ENCODE peak calls at places on chromosomes 16 and 17, in eight cellular contexts. One of them, this sample, is unnamed.

GRCh38 chr16:88444826-88445582 is 8.1 kb upstream of the ZFPM1 start:
- DNase-seq in progenitor cell of endocrine pancreas: no peak
- DNase-seq in ovary: peak
- DNase-seq in A549: no peak
- DNase-seq in right atrium auricular region: no peak
- DNase-seq in CD4-positive, alpha-beta T cell: no peak
- DNase-seq in AG04449: no peak
- DNase-seq in PC-9: no peak
- DNase-seq in this sample: no peak

GRCh38 chr17:72916991-72917390 is 175.5 kb downstream of the SLC39A11 start:
- DNase-seq in PC-9: no peak
- DNase-seq in CD4-positive, alpha-beta T cell: no peak
- DNase-seq in ovary: no peak
- DNase-seq in A549: no peak
- DNase-seq in right atrium auricular region: no peak
- DNase-seq in AG04449: no peak
- DNase-seq in progenitor cell of endocrine pancreas: no peak
- DNase-seq in this sample: no peak

GRCh38 chr17:55743103-55743679 is 7.7 kb upstream of the PCTP start:
- DNase-seq in progenitor cell of endocrine pancreas: no peak
- DNase-seq in AG04449: no peak
- DNase-seq in PC-9: peak
- DNase-seq in CD4-positive, alpha-beta T cell: no peak
- DNase-seq in A549: peak
- DNase-seq in ovary: no peak
- DNase-seq in right atrium auricular region: no peak
- DNase-seq in this sample: no peak

GRCh38 chr16:69089091-69089912 is 16.2 kb upstream of the HAS3 start:
- DNase-seq in right atrium auricular region: no peak
- DNase-seq in ovary: no peak
- DNase-seq in PC-9: peak
- DNase-seq in A549: peak
- DNase-seq in progenitor cell of endocrine pancreas: peak
- DNase-seq in AG04449: no peak
- DNase-seq in CD4-positive, alpha-beta T cell: no peak
- DNase-seq in this sample: no peak

GRCh38 chr17:2814049-2814448 is 17.8 kb downstream of the RAP1GAP2 start:
- DNase-seq in A549: no peak
- DNase-seq in CD4-positive, alpha-beta T cell: no peak
- DNase-seq in ovary: no peak
- DNase-seq in AG04449: no peak
- DNase-seq in PC-9: no peak
- DNase-seq in progenitor cell of endocrine pancreas: no peak
- DNase-seq in right atrium auricular region: no peak
- DNase-seq in this sample: no peak

GRCh38 chr17:859461-860195 is 77.5 kb downstream of the MRM3 start:
- DNase-seq in CD4-positive, alpha-beta T cell: no peak
- DNase-seq in right atrium auricular region: no peak
- DNase-seq in ovary: peak
- DNase-seq in AG04449: no peak
- DNase-seq in progenitor cell of endocrine pancreas: no peak
- DNase-seq in A549: no peak
- DNase-seq in PC-9: no peak
- DNase-seq in this sample: peak

GRCh38 chr17:22267019-22267418 is 574.7 kb downstream of the KCNJ18 start:
- DNase-seq in ovary: no peak
- DNase-seq in progenitor cell of endocrine pancreas: no peak
- DNase-seq in PC-9: no peak
- DNase-seq in CD4-positive, alpha-beta T cell: no peak
- DNase-seq in AG04449: no peak
- DNase-seq in right atrium auricular region: no peak
- DNase-seq in A549: no peak
- DNase-seq in this sample: no peak

GRCh38 chr17:1414634-1415033 is 14.6 kb upstream of the YWHAE start:
- DNase-seq in PC-9: no peak
- DNase-seq in A549: no peak
- DNase-seq in progenitor cell of endocrine pancreas: no peak
- DNase-seq in ovary: no peak
- DNase-seq in right atrium auricular region: no peak
- DNase-seq in CD4-positive, alpha-beta T cell: no peak
- DNase-seq in AG04449: no peak
- DNase-seq in this sample: no peak

GRCh38 chr17:13704333-13704732 is 102.6 kb upstream of the HS3ST3A1 start:
- DNase-seq in CD4-positive, alpha-beta T cell: no peak
- DNase-seq in AG04449: peak
- DNase-seq in progenitor cell of endocrine pancreas: no peak
- DNase-seq in PC-9: no peak
- DNase-seq in right atrium auricular region: no peak
- DNase-seq in ovary: no peak
- DNase-seq in A549: no peak
- DNase-seq in this sample: no peak

GRCh38 chr17:59299400-59300092 is 31.9 kb upstream of the YPEL2 start:
- DNase-seq in CD4-positive, alpha-beta T cell: no peak
- DNase-seq in A549: no peak
- DNase-seq in progenitor cell of endocrine pancreas: no peak
- DNase-seq in AG04449: no peak
- DNase-seq in ovary: no peak
- DNase-seq in PC-9: no peak
- DNase-seq in right atrium auricular region: no peak
- DNase-seq in this sample: no peak

GRCh38 chr17:6524520-6524919 is 31.8 kb downstream of the PITPNM3 start:
- DNase-seq in right atrium auricular region: no peak
- DNase-seq in progenitor cell of endocrine pancreas: no peak
- DNase-seq in CD4-positive, alpha-beta T cell: no peak
- DNase-seq in ovary: no peak
- DNase-seq in A549: peak
- DNase-seq in PC-9: no peak
- DNase-seq in AG04449: no peak
- DNase-seq in this sample: no peak

GRCh38 chr17:36182176-36183000 is 6.0 kb upstream of the TBC1D3B start:
- DNase-seq in progenitor cell of endocrine pancreas: peak
- DNase-seq in A549: no peak
- DNase-seq in AG04449: no peak
- DNase-seq in CD4-positive, alpha-beta T cell: no peak
- DNase-seq in PC-9: no peak
- DNase-seq in right atrium auricular region: no peak
- DNase-seq in ovary: no peak
- DNase-seq in this sample: no peak

GRCh38 chr16:4373909-4374742 is 2.5 kb downstream of the VASN start:
- DNase-seq in progenitor cell of endocrine pancreas: no peak
- DNase-seq in ovary: peak
- DNase-seq in CD4-positive, alpha-beta T cell: no peak
- DNase-seq in right atrium auricular region: peak
- DNase-seq in PC-9: peak
- DNase-seq in A549: peak
- DNase-seq in AG04449: peak
- DNase-seq in this sample: no peak

GRCh38 chr16:12523002-12523401 is 280.7 kb downstream of the CPPED1 start:
- DNase-seq in progenitor cell of endocrine pancreas: no peak
- DNase-seq in A549: no peak
- DNase-seq in PC-9: no peak
- DNase-seq in ovary: no peak
- DNase-seq in CD4-positive, alpha-beta T cell: no peak
- DNase-seq in right atrium auricular region: no peak
- DNase-seq in AG04449: no peak
- DNase-seq in this sample: no peak

GRCh38 chr17:44044092-44044491 is 22.4 kb downstream of the LSM12 start:
- DNase-seq in A549: no peak
- DNase-seq in CD4-positive, alpha-beta T cell: no peak
- DNase-seq in right atrium auricular region: no peak
- DNase-seq in AG04449: no peak
- DNase-seq in progenitor cell of endocrine pancreas: no peak
- DNase-seq in PC-9: no peak
- DNase-seq in ovary: no peak
- DNase-seq in this sample: no peak

GRCh38 chr16:87790278-87791023 is 24.7 kb upstream of the KLHDC4 start:
- DNase-seq in CD4-positive, alpha-beta T cell: no peak
- DNase-seq in progenitor cell of endocrine pancreas: no peak
- DNase-seq in A549: peak
- DNase-seq in ovary: peak
- DNase-seq in AG04449: no peak
- DNase-seq in PC-9: peak
- DNase-seq in right atrium auricular region: no peak
- DNase-seq in this sample: no peak

GRCh38 chr16:67660564-67661028 is at the start of gene PARD6A:
- DNase-seq in ovary: peak
- DNase-seq in progenitor cell of endocrine pancreas: peak
- DNase-seq in AG04449: peak
- DNase-seq in right atrium auricular region: peak
- DNase-seq in CD4-positive, alpha-beta T cell: peak
- DNase-seq in PC-9: peak
- DNase-seq in A549: peak
- DNase-seq in this sample: peak
- TF ChIP-seq CTCF in ovary: no peak
- TF ChIP-seq CTCF in progenitor cell of endocrine pancreas: no peak
- TF ChIP-seq CTCF in AG04449: no peak
- TF ChIP-seq CTCF in right atrium auricular region: no peak
- TF ChIP-seq CTCF in CD4-positive, alpha-beta T cell: no peak
- TF ChIP-seq CTCF in PC-9: no peak
- TF ChIP-seq CTCF in A549: no peak
- TF ChIP-seq CTCF in this sample: no peak

GRCh38 chr16:2388139-2388874 is 40.9 kb upstream of the CCNF start:
- DNase-seq in CD4-positive, alpha-beta T cell: no peak
- DNase-seq in right atrium auricular region: no peak
- DNase-seq in PC-9: no peak
- DNase-seq in AG04449: no peak
- DNase-seq in progenitor cell of endocrine pancreas: no peak
- DNase-seq in A549: no peak
- DNase-seq in ovary: no peak
- DNase-seq in this sample: no peak

GRCh38 chr16:2388875-2389433 is 40.3 kb upstream of the CCNF start:
- DNase-seq in PC-9: no peak
- DNase-seq in progenitor cell of endocrine pancreas: no peak
- DNase-seq in A549: peak
- DNase-seq in CD4-positive, alpha-beta T cell: no peak
- DNase-seq in AG04449: no peak
- DNase-seq in right atrium auricular region: peak
- DNase-seq in ovary: no peak
- DNase-seq in this sample: no peak

GRCh38 chr16:2385441-2385840 is 43.8 kb upstream of the CCNF start:
- DNase-seq in CD4-positive, alpha-beta T cell: no peak
- DNase-seq in right atrium auricular region: no peak
- DNase-seq in ovary: no peak
- DNase-seq in progenitor cell of endocrine pancreas: no peak
- DNase-seq in A549: no peak
- DNase-seq in PC-9: peak
- DNase-seq in AG04449: no peak
- DNase-seq in this sample: no peak

GRCh38 chr16:2386990-2387389 is 42.3 kb upstream of the CCNF start:
- DNase-seq in CD4-positive, alpha-beta T cell: no peak
- DNase-seq in right atrium auricular region: no peak
- DNase-seq in ovary: no peak
- DNase-seq in progenitor cell of endocrine pancreas: no peak
- DNase-seq in AG04449: no peak
- DNase-seq in PC-9: no peak
- DNase-seq in A549: peak
- DNase-seq in this sample: no peak
- TF ChIP-seq CTCF in CD4-positive, alpha-beta T cell: no peak
- TF ChIP-seq CTCF in right atrium auricular region: no peak
- TF ChIP-seq CTCF in ovary: no peak
- TF ChIP-seq CTCF in progenitor cell of endocrine pancreas: peak
- TF ChIP-seq CTCF in AG04449: peak
- TF ChIP-seq CTCF in PC-9: peak
- TF ChIP-seq CTCF in A549: no peak
- TF ChIP-seq CTCF in this sample: peak

GRCh38 chr17:31919802-31920525 is 16.8 kb upstream of the SUZ12 start:
- DNase-seq in right atrium auricular region: no peak
- DNase-seq in AG04449: no peak
- DNase-seq in A549: no peak
- DNase-seq in PC-9: no peak
- DNase-seq in CD4-positive, alpha-beta T cell: no peak
- DNase-seq in ovary: no peak
- DNase-seq in progenitor cell of endocrine pancreas: no peak
- DNase-seq in this sample: no peak
- TF ChIP-seq CTCF in right atrium auricular region: no peak
- TF ChIP-seq CTCF in AG04449: no peak
- TF ChIP-seq CTCF in A549: no peak
- TF ChIP-seq CTCF in PC-9: no peak
- TF ChIP-seq CTCF in CD4-positive, alpha-beta T cell: no peak
- TF ChIP-seq CTCF in ovary: no peak
- TF ChIP-seq CTCF in progenitor cell of endocrine pancreas: no peak
- TF ChIP-seq CTCF in this sample: no peak

GRCh38 chr17:64200080-64201042 is 62.7 kb downstream of the TEX2 start:
- DNase-seq in CD4-positive, alpha-beta T cell: no peak
- DNase-seq in PC-9: peak
- DNase-seq in ovary: no peak
- DNase-seq in progenitor cell of endocrine pancreas: no peak
- DNase-seq in right atrium auricular region: no peak
- DNase-seq in A549: no peak
- DNase-seq in AG04449: no peak
- DNase-seq in this sample: no peak

GRCh38 chr17:64198711-64199110 is 64.3 kb downstream of the TEX2 start:
- DNase-seq in AG04449: no peak
- DNase-seq in A549: no peak
- DNase-seq in PC-9: no peak
- DNase-seq in right atrium auricular region: no peak
- DNase-seq in progenitor cell of endocrine pancreas: no peak
- DNase-seq in ovary: no peak
- DNase-seq in CD4-positive, alpha-beta T cell: no peak
- DNase-seq in this sample: no peak

GRCh38 chr17:64205804-64206203 is 57.3 kb downstream of the TEX2 start:
- DNase-seq in progenitor cell of endocrine pancreas: no peak
- DNase-seq in A549: no peak
- DNase-seq in AG04449: no peak
- DNase-seq in CD4-positive, alpha-beta T cell: no peak
- DNase-seq in PC-9: no peak
- DNase-seq in right atrium auricular region: no peak
- DNase-seq in ovary: no peak
- DNase-seq in this sample: no peak

GRCh38 chr17:64203630-64204029 is 59.4 kb downstream of the TEX2 start:
- DNase-seq in ovary: no peak
- DNase-seq in A549: no peak
- DNase-seq in CD4-positive, alpha-beta T cell: no peak
- DNase-seq in progenitor cell of endocrine pancreas: no peak
- DNase-seq in AG04449: no peak
- DNase-seq in PC-9: no peak
- DNase-seq in right atrium auricular region: no peak
- DNase-seq in this sample: no peak

DNA sequence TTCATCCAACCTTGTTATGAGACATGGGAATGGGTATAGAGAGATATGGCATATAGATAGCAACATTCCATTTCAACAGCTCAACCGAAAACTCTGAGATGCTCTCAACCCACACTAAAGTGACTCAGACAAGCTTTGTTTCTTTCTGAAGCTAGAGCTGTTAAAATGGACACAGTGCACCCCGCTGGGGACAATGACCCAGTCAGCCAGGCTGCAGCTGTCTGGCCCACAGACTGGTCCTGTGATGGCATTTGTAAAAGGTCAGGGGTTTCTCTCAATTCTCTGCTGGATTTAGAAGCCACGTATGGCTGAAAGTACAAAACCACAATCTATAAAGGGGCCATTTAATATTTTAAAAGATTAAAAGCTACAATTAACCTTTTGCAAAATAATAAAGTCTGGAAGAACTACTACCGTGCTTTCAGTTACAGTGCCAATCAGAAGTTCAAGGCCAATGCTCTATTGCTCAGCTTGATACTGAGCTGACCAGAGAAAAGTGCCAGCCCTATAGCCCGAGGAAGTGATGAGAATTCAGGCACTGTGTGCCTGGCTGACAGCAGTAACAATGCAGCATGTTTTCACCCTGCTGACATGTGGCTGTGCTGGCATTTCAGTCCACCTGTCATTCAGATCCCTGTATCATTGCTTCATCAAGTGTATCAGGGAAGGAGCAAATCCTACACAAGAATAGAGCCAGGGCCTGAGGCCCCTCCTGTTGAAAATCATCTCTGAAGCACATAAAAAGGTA is 60.2 kb downstream of the TEX2 start:
- DNase-seq in A549: no peak
- DNase-seq in CD4-positive, alpha-beta T cell: no peak
- DNase-seq in right atrium auricular region: no peak
- DNase-seq in PC-9: peak
- DNase-seq in progenitor cell of endocrine pancreas: no peak
- DNase-seq in AG04449: no peak
- DNase-seq in ovary: no peak
- DNase-seq in this sample: no peak
- TF ChIP-seq CTCF in A549: no peak
- TF ChIP-seq CTCF in CD4-positive, alpha-beta T cell: no peak
- TF ChIP-seq CTCF in right atrium auricular region: no peak
- TF ChIP-seq CTCF in PC-9: no peak
- TF ChIP-seq CTCF in progenitor cell of endocrine pancreas: no peak
- TF ChIP-seq CTCF in AG04449: no peak
- TF ChIP-seq CTCF in ovary: no peak
- TF ChIP-seq CTCF in this sample: no peak